ENCODE peak calls at places on chromosomes 5 and 9, in six cellular contexts. R is neuronal stem cell, V is heart left ventricle, J is transverse colon, X is vagina, I is body of pancreas. D is an unnamed sample. For H3K36me3, the result is how much of the 10 kb centered on the place peaks cover.

GRCh38 chr5:58459276-58459859 is 518 bp downstream of the PLK2 start:
- DNase-seq in R (no peak), V (no peak), J (peak), X (no peak), I (peak), D (peak)

GRCh38 chr9:37994639-37995347 is 74.2 kb downstream of the SHB start:
- DNase-seq in R (no peak), V (peak), J (peak), X (no peak), I (peak), D (peak)

GRCh38 chr5:149455889-149456409 is 76.9 kb upstream of the IL17B start:
- DNase-seq in R (no peak), V (peak), J (no peak), X (peak), I (no peak), D (peak)

GRCh38 chr5:65027149-65027548 is 258.4 kb downstream of the CWC27 start:
- DNase-seq in R (no peak), V (no peak), J (no peak), X (no peak), I (no peak), D (no peak)

GRCh38 chr5:40619406-40619805 is 60.3 kb upstream of the PTGER4 start:
- DNase-seq in R (no peak), V (no peak), J (no peak), X (no peak), I (no peak), D (no peak)

GRCh38 chr5:45692481-45692880 is 3.7 kb downstream of the HCN1 start:
- DNase-seq in R (no peak), V (no peak), J (no peak), X (no peak), I (no peak), D (no peak)

GRCh38 chr5:59905217-59905616 is 11.7 kb upstream of the PDE4D start:
- DNase-seq in R (no peak), V (no peak), J (no peak), X (no peak), I (no peak), D (no peak)

GRCh38 chr9:130896233-130897012 is at the start of gene QRFP:
- DNase-seq in R (no peak), V (no peak), J (no peak), X (no peak), I (no peak), D (peak)

GRCh38 chr9:115850548-115851304 is 302.9 kb upstream of the PAPPA start:
- DNase-seq in R (no peak), V (no peak), J (no peak), X (no peak), I (no peak), D (no peak)

GRCh38 chr9:130662927-130663257 is 1.5 kb upstream of the PRDM12 start:
- DNase-seq in R (no peak), V (no peak), J (no peak), X (no peak), I (no peak), D (no peak)

GRCh38 chr9:75891277-75892167 is 1.0 kb downstream of the PCSK5 start:
- DNase-seq in R (peak), V (peak), J (peak), X (no peak), I (peak), D (no peak)

GRCh38 chr9:37283730-37284235 is 138.7 kb upstream of the GRHPR start:
- DNase-seq in R (no peak), V (no peak), J (no peak), X (no peak), I (no peak), D (no peak)

GRCh38 chr5:6228257-6229250 is 149.8 kb downstream of the MED10 start:
- DNase-seq in R (no peak), V (no peak), J (no peak), X (peak), I (no peak), D (no peak)

GRCh38 chr5:39138182-39138487 is 63.9 kb upstream of the RICTOR start:
- DNase-seq in R (no peak), V (no peak), J (no peak), X (no peak), I (no peak), D (no peak)

GRCh38 chr5:2753452-2754409 is 2.3 kb upstream of the IRX2 start:
- DNase-seq in R (no peak), V (no peak), J (no peak), X (peak), I (no peak), D (no peak)

GRCh38 chr9:22838266-22838665 is 391.6 kb downstream of the DMRTA1 start:
- DNase-seq in R (no peak), V (no peak), J (peak), X (no peak), I (no peak), D (no peak)

GRCh38 chr9:106933470-106933869 is 70.5 kb downstream of the ZNF462 start:
- DNase-seq in R (no peak), V (no peak), J (no peak), X (no peak), I (no peak), D (no peak)

DNA sequence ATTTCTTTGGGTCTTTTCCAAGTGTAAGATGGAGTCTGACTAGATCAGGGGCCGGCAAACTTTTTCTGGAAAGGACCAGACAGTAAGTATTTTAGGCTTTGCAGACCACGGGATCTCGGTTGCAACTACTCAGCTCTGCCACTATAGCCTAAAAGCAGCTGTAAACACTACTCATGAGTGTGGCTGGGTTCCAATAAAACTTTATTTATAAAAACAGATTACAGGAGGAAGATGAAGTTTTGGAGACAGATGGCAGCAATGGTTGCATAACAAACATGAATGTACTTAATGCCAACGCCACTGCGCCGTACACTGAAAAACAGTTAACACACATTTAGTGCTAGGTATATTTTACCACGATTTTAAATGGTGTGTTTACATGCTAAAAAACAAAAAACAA is 153.9 kb downstream of the MYO10 start:
- DNase-seq in R (no peak), V (no peak), J (no peak), X (no peak), I (no peak), D (no peak)
- H3K36me3 ChIP-seq in R (under half), V (under half), J (under half), X (under half), I (under half), D (under half)

GRCh38 chr5:1727571-1727970 is 72.1 kb downstream of the MRPL36 start:
- DNase-seq in R (no peak), V (no peak), J (no peak), X (no peak), I (no peak), D (no peak)
- H3K36me3 ChIP-seq in R (under half), V (under half), J (under half), X (under half), I (under half), D (under half)

GRCh38 chr5:55413644-55414043 is 105.9 kb downstream of the MTREX start:
- DNase-seq in R (no peak), V (no peak), J (no peak), X (no peak), I (no peak), D (no peak)
- H3K36me3 ChIP-seq in R (under half), V (half or more), J (under half), X (under half), I (under half), D (under half)

GRCh38 chr5:155996123-155996522 is 330.8 kb upstream of the SGCD start:
- DNase-seq in R (no peak), V (no peak), J (no peak), X (no peak), I (no peak), D (no peak)
- H3K36me3 ChIP-seq in R (under half), V (under half), J (under half), X (under half), I (under half), D (under half)

DNA sequence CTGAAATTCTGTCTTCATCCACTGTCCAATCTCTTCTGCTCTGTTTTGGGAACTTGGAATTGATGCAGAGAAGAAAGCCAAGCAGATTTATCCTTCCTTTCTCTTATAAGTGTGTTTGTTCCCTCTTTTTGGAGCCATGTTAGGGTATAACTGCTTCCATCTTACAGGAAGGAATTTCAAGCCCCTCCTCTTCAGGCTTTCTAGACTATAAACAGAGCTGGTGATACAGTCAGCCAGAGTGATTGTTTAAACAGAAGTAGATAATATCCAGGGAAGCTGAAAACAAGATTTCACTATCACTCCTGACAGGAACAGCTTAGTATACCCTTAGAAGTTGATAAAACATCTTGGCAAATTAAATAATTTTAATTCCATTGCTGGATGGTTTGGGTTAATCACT is 102.1 kb upstream of the DMRT1 start:
- DNase-seq in R (no peak), V (no peak), J (no peak), X (no peak), I (no peak), D (no peak)
- H3K36me3 ChIP-seq in R (under half), V (half or more), J (under half), X (under half), I (under half), D (half or more)

GRCh38 chr9:132075853-132076252 is 3.8 kb downstream of the MED27 start:
- DNase-seq in R (no peak), V (no peak), J (no peak), X (no peak), I (no peak), D (no peak)
- H3K36me3 ChIP-seq in R (under half), V (half or more), J (under half), X (under half), I (under half), D (under half)

DNA sequence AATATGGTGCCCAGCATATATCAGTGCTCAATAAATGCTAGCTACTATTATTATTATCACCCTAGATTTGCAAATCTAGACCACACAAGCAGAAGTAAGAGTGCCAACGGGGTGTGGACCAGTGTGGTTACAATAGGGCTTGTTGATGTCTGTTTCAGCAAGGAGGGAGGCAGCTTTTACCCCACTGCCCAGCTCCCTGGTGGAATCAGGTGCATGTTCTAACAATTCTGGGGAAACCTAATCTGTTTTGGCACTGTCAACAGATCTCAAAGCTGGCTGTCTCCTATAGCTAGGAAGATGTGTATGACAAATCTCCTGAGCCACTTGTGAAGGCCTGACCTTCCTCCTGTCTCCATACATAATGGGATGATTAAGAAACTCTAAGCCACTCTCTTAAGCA is 5.7 kb downstream of the TGFBI start:
- DNase-seq in R (no peak), V (no peak), J (no peak), X (no peak), I (no peak), D (no peak)
- H3K36me3 ChIP-seq in R (under half), V (under half), J (under half), X (under half), I (under half), D (half or more)

DNA sequence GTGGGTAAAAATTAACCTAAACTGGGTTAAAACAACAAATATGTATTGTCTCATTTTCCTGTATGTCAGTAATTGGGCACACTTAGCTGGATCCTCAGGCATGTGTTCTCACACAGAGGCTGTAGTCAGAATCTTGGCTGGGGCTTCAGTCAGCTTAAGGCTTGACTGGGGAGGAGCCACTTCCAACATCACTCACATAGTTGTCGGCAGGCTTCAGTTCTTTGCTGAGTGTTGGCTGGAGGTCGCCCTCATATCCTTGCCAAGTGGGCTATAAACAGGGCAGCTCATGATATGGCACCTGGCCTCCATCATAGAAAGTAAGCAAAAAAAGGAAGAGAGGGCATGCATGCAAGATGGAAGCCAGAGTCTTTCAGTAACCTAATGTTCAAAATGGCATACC is 173.0 kb downstream of the GIN1 start:
- DNase-seq in R (no peak), V (peak), J (no peak), X (no peak), I (no peak), D (no peak)
- H3K36me3 ChIP-seq in R (under half), V (under half), J (under half), X (under half), I (under half), D (under half)

GRCh38 chr5:43648499-43649124 is 45.6 kb downstream of the NNT start:
- DNase-seq in R (no peak), V (no peak), J (no peak), X (no peak), I (no peak), D (no peak)

GRCh38 chr5:43643750-43644149 is 40.8 kb downstream of the NNT start:
- DNase-seq in R (no peak), V (no peak), J (no peak), X (no peak), I (no peak), D (no peak)

GRCh38 chr5:43649256-43649655 is 46.3 kb downstream of the NNT start:
- DNase-seq in R (no peak), V (no peak), J (no peak), X (no peak), I (no peak), D (no peak)

GRCh38 chr5:43646997-43647396 is 44.0 kb downstream of the NNT start:
- DNase-seq in R (no peak), V (no peak), J (no peak), X (no peak), I (no peak), D (peak)

DNA sequence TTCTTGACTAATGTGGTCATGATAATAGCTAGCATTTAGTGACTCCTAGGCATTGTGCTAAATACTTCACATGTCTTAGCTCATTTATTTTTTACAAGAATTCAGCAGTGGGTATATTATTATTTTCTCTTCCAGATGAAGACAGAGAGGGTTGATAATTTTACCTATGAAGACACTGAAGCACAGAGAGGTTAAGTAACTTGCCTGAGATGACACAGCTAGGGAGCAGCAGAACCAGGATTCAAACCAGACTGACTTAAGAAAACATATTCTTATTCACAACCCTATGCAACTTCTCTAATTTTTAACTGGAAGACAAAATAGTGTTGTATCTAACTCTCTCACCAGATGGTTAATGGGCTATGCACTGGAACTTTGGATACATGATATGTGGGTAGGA is 44.8 kb downstream of the NNT start:
- DNase-seq in R (no peak), V (no peak), J (no peak), X (no peak), I (no peak), D (peak)
- H3K36me3 ChIP-seq in R (under half), V (half or more), J (under half), X (under half), I (under half), D (under half)

GRCh38 chr5:132586063-132586462 is 29.3 kb downstream of the RAD50 start:
- DNase-seq in R (no peak), V (no peak), J (no peak), X (no peak), I (no peak), D (no peak)
- H3K36me3 ChIP-seq in R (under half), V (half or more), J (under half), X (under half), I (under half), D (under half)

D was measured in trophoblast cell.